ENCODE peak calls at places on chromosomes 12 and 14, in ten cellular contexts. Q, B, T, O, M, S, D, U, A and K are unnamed samples.

GRCh38 chr14:51921026-51921425 is 60.6 kb downstream of the GNG2 start:
- DNase-seq in U (no peak), S (no peak), A (no peak), B (no peak), T (no peak), O (no peak), D (peak), Q (no peak), M (no peak), K (no peak)

GRCh38 chr14:28635387-28635786 is 131.2 kb upstream of the FOXG1 start:
- DNase-seq in U (no peak), Q (peak), B (peak), M (no peak), O (no peak), T (no peak), A (no peak), D (peak), S (peak), K (peak)

GRCh38 chr14:51566831-51567582 is 84.7 kb upstream of the FRMD6 start:
- DNase-seq in Q (peak), M (no peak), U (no peak), T (no peak), A (no peak), D (no peak), O (no peak), B (no peak), S (no peak), K (no peak)

GRCh38 chr12:132529156-132529839 is 39.3 kb downstream of the FBRSL1 start:
- DNase-seq in D (no peak), S (no peak), Q (no peak), T (no peak), M (no peak), A (no peak), O (no peak), B (no peak), U (no peak), K (no peak)

GRCh38 chr12:29971431-29971830 is 187.7 kb upstream of the TMTC1 start:
- DNase-seq in U (no peak), B (no peak), T (no peak), A (no peak), O (no peak), Q (no peak), M (no peak), D (no peak), S (no peak), K (no peak)

GRCh38 chr12:117101953-117102833 is 3.0 kb upstream of the TESC start:
- DNase-seq in D (no peak), T (no peak), Q (no peak), U (no peak), S (no peak), A (no peak), O (peak), M (no peak), B (no peak), K (no peak)

GRCh38 chr12:18387706-18388105 is 126.4 kb downstream of the PIK3C2G start:
- DNase-seq in T (no peak), M (no peak), Q (no peak), A (no peak), U (no peak), O (no peak), S (no peak), B (peak), D (peak), K (no peak)

GRCh38 chr14:63848890-63849289 is 3.9 kb upstream of the SYNE2 start:
- DNase-seq in M (no peak), T (no peak), U (no peak), O (no peak), Q (no peak), A (no peak), B (no peak), S (no peak), D (no peak), K (no peak)

GRCh38 chr14:56004807-56005579 is 113.2 kb upstream of the PELI2 start:
- DNase-seq in B (peak), S (no peak), D (peak), Q (no peak), O (no peak), A (no peak), M (no peak), U (no peak), T (no peak), K (peak)

GRCh38 chr12:96864335-96864734 is 42.7 kb upstream of the NEDD1 start:
- DNase-seq in Q (no peak), T (no peak), B (no peak), S (no peak), U (no peak), A (no peak), M (no peak), O (no peak), D (no peak), K (no peak)

GRCh38 chr12:123763093-123763492 is 992 bp downstream of the DNAH10 start:
- DNase-seq in D (no peak), B (no peak), T (no peak), A (no peak), S (no peak), U (no peak), M (no peak), O (no peak), Q (no peak), K (no peak)

GRCh38 chr14:70955543-70956480 is 48.6 kb downstream of the PCNX1 start:
- DNase-seq in A (peak), T (no peak), M (peak), U (no peak), S (no peak), Q (peak), D (no peak), O (no peak), B (peak), K (peak)

DNA sequence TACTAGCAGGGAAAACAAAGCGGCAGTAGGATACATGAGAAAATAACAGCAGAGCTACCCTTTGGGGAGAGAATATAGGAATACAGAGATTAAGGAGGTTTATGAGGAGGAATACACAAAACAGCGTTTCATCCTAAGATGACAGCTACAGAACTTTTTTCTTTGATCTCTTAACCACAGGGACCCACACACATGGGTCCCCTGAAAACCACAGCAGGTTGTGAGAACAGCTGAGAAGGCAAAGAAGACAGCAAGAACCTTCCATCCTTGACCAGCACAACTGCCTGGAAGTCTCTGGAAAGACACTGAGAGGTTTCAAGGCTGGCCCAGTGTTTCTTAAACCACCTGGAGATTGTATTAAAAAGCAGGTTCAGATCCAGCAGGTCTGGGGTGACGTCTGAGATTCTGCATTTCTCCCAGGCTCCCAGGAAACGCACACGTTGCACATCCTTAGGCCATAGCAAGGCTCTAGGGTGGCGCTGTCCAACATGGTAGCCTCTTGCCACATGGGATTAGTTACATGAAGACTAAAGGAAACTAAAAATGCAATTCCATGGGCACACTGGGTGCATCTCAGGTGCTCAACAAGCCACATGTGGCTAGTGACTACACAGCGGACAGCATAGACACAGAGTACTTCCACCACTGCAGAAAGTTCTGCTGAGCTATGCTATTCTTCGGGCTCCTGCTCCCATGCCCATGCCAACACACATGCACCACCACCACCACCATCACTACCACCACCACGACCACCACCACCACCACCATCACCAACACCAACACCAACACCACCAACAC is 92.3 kb downstream of the FOXN3 start:
- DNase-seq in M (no peak), T (no peak), U (no peak), B (no peak), A (no peak), Q (peak), D (no peak), S (no peak), O (no peak), K (no peak)
- H3K4me3 ChIP-seq in M (no peak), T (no peak), U (no peak), B (no peak), A (no peak), Q (no peak), D (no peak), S (no peak), O (no peak), K (no peak)

DNA sequence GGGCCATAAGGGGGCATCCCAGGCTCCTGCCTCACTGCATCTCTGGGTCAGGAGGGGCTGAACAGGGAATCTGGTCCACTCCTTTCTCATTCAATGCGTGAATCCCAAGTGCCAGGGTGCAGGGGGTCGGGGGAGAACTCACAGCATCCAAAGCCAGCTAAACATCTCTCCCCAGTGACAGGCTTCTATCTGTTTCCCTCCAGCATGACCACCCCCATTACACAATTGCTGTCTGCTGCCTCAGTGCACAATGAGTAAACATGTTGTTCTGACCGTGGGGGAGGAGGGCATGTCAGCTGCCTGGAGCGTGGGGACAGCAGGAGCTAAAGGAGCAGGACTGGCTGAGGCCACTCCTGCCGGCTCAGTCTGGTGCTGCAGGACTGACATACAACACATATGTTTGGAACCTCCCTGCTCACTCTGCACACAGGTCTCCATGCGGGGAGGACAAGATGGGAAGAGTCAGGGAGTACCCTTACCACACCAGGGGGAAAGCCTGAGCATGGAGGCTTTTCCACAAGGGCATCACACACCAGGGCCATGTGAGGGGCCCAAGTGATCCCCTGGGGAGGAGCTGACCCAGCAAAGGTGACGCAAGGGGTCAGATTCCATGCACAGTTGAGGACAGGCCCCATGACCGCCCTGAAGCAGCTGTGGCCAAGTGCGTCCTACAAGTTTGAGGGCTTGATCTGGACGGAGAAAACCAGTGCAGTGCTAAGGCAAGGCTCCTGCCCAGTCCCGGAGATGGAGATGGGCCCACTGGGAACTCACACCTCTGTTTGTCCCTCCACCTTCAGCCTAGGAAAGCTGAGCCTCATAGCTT is 1.4 kb downstream of the TNS2 start:
- DNase-seq in A (no peak), U (no peak), T (peak), S (no peak), B (peak), O (peak), D (no peak), M (no peak), Q (no peak), K (peak)
- TF ChIP-seq CTCF in A (no peak), U (no peak), T (no peak), S (no peak), B (peak), O (peak), D (no peak), M (no peak), Q (no peak), K (peak)

GRCh38 chr14:22668417-22668816 is 24.3 kb upstream of the OR6J1 start:
- DNase-seq in M (no peak), S (no peak), A (no peak), O (no peak), Q (no peak), B (peak), D (peak), T (no peak), U (no peak), K (no peak)

GRCh38 chr14:22664261-22664660 is 20.1 kb upstream of the OR6J1 start:
- DNase-seq in S (no peak), M (no peak), D (no peak), O (no peak), T (no peak), Q (no peak), A (no peak), U (no peak), B (peak), K (no peak)

GRCh38 chr14:22666203-22666893 is 22.2 kb upstream of the OR6J1 start:
- DNase-seq in O (no peak), M (no peak), Q (no peak), A (no peak), D (no peak), U (no peak), S (no peak), T (no peak), B (no peak), K (no peak)

GRCh38 chr14:22668863-22669262 is 24.7 kb upstream of the OR6J1 start:
- DNase-seq in D (no peak), T (no peak), O (no peak), S (no peak), A (no peak), U (no peak), M (no peak), Q (no peak), B (peak), K (no peak)

DNA sequence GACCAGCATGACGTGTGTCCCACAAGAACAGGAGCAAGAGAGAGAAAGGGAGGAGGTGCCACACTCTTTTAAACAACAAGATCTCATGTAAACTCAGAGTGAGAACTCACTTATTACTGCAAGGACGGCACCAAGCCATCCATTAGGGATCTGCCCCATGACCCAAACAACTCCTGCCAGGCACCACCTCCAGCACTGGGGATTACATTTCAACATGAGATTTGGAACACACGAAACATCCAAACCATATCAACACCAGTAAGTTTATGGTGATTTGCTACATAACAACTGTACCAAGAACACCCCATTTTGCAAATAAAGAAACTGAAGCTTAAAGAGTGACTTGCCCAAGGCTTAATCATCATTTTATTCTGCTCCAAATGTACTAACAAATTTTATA is 23.7 kb upstream of the OR6J1 start:
- DNase-seq in A (no peak), Q (no peak), B (no peak), D (no peak), U (no peak), T (no peak), M (no peak), S (no peak), O (no peak), K (no peak)
- H3K4me3 ChIP-seq in A (no peak), Q (no peak), B (no peak), D (no peak), U (no peak), T (no peak), M (no peak), S (no peak), O (no peak), K (no peak)

GRCh38 chr12:48818831-48819590 is 715 bp downstream of the CACNB3 start:
- DNase-seq in U (peak), Q (peak), T (no peak), D (no peak), S (no peak), A (no peak), M (no peak), O (peak), B (peak), K (no peak)
- TF ChIP-seq CTCF in U (peak), Q (peak), T (no peak), D (no peak), S (no peak), A (peak), M (no peak), O (peak), B (peak), K (peak)

GRCh38 chr14:84250863-84251262 is 1279.1 kb upstream of the FLRT2 start:
- DNase-seq in M (no peak), O (no peak), S (no peak), A (no peak), Q (no peak), D (no peak), B (peak), T (no peak), U (no peak), K (no peak)
- H3K4me3 ChIP-seq in M (no peak), O (no peak), S (no peak), A (no peak), Q (no peak), D (no peak), B (no peak), T (no peak), U (no peak), K (no peak)

GRCh38 chr14:24734917-24735500 is 101.0 kb upstream of the GZMB start:
- DNase-seq in O (no peak), D (peak), A (peak), M (no peak), T (no peak), S (peak), Q (peak), B (peak), U (peak), K (peak)
- TF ChIP-seq CTCF in O (peak), D (peak), A (peak), M (peak), T (peak), S (peak), Q (peak), B (peak), U (peak), K (peak)